ENCODE peak calls at places on chromosomes 6 and 20, in six cellular contexts. C, H, P, G, K and L are unnamed samples.

GRCh38 chr6:159043236-159043635 is 1.6 kb downstream of the TAGAP start:
- DNase-seq in C (no peak), H (no peak), P (no peak), G (no peak), K (no peak), L (peak; percentile 87)

GRCh38 chr20:8757146-8757545 is 311.7 kb upstream of the PLCB4 start:
- DNase-seq in C (no peak), H (peak; percentile 42), P (no peak), G (no peak), K (no peak), L (no peak)

GRCh38 chr20:11041396-11041795 is 367.6 kb upstream of the JAG1 start:
- DNase-seq in C (no peak), H (no peak), P (no peak), G (no peak), K (no peak), L (no peak)

GRCh38 chr20:50186151-50186885 is 4.3 kb upstream of the CEBPB start:
- DNase-seq in C (peak; percentile 94), H (peak; percentile 62), P (peak; percentile 96), G (peak; percentile 99), K (peak; percentile 94), L (peak; percentile 62)

GRCh38 chr6:30683980-30684338 is 2.5 kb downstream of the PPP1R18 start:
- DNase-seq in C (no peak), H (no peak), P (no peak), G (no peak), K (no peak), L (no peak)

GRCh38 chr6:11785449-11785951 is 6.9 kb upstream of the ADTRP start:
- DNase-seq in C (no peak), H (no peak), P (no peak), G (no peak), K (no peak), L (no peak)

GRCh38 chr6:121794630-121795029 is 359.2 kb downstream of the GJA1 start:
- DNase-seq in C (no peak), H (peak; percentile 74), P (no peak), G (no peak), K (peak; percentile 50), L (no peak)

GRCh38 chr20:36144336-36144735 is 10.2 kb upstream of the EPB41L1 start:
- DNase-seq in C (no peak), H (no peak), P (no peak), G (no peak), K (peak; percentile 19), L (no peak)

GRCh38 chr20:40813708-40814327 is 124.8 kb upstream of the MAFB start:
- DNase-seq in C (no peak), H (no peak), P (no peak), G (peak; percentile 2), K (no peak), L (no peak)

GRCh38 chr20:40897177-40897700 is 131.4 kb upstream of the TOP1 start:
- DNase-seq in C (no peak), H (peak; percentile 16), P (peak; percentile 28), G (no peak), K (no peak), L (no peak)

GRCh38 chr6:136249336-136249735 is 775 bp downstream of the MTFR2 start:
- DNase-seq in C (no peak), H (no peak), P (no peak), G (no peak), K (no peak), L (no peak)

GRCh38 chr20:58895796-58896180 is 43.3 kb downstream of the GNAS start:
- DNase-seq in C (no peak), H (no peak), P (no peak), G (no peak), K (no peak), L (no peak)

GRCh38 chr6:168730931-168731716 is 290.1 kb downstream of the SMOC2 start:
- DNase-seq in C (no peak), H (no peak), P (no peak), G (no peak), K (no peak), L (no peak)

GRCh38 chr6:53290547-53291510 is 57.9 kb downstream of the ELOVL5 start:
- DNase-seq in C (no peak), H (no peak), P (no peak), G (no peak), K (no peak), L (peak; percentile 77)

GRCh38 chr6:163147988-163148387 is 266.5 kb upstream of the QKI start:
- DNase-seq in C (no peak), H (no peak), P (no peak), G (no peak), K (no peak), L (peak; percentile 3)

GRCh38 chr6:37100740-37101139 is 69.2 kb upstream of the PIM1 start:
- DNase-seq in C (no peak), H (no peak), P (no peak), G (no peak), K (no peak), L (no peak)

GRCh38 chr6:4864534-4864933 is 88.3 kb downstream of the CDYL start:
- DNase-seq in C (no peak), H (no peak), P (no peak), G (no peak), K (no peak), L (no peak)

GRCh38 chr20:62139636-62140035 is 3.6 kb downstream of the PSMA7 start:
- DNase-seq in C (no peak), H (no peak), P (no peak), G (no peak), K (no peak), L (no peak)

GRCh38 chr20:62141397-62142251 is 1.6 kb downstream of the PSMA7 start:
- DNase-seq in C (no peak), H (no peak), P (no peak), G (no peak), K (no peak), L (peak; percentile 26)

GRCh38 chr20:62138912-62139311 is 4.3 kb downstream of the PSMA7 start:
- DNase-seq in C (no peak), H (no peak), P (no peak), G (no peak), K (no peak), L (no peak)

GRCh38 chr20:62142252-62143117 is 709 bp downstream of the PSMA7 start:
- DNase-seq in C (no peak), H (no peak), P (no peak), G (no peak), K (no peak), L (no peak)

DNA sequence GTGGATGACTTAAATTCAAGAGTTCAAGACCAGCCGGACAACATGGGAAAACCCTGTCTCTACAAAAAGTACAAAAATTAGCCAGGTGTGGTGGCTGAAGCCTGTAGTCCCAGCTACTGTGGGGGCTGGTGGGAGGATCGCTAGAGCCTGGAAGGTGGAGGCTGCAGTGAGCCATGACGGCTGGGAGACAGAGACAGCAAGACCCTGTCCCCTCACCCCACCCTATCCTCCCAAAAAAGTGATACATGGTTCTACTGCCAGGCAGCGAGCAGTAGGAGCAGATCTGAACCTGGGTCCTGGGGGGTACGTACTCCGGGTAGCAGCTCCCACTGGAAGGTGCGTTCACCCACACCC is 2.2 kb downstream of the PSMA7 start:
- DNase-seq in C (no peak), H (no peak), P (no peak), G (no peak), K (no peak), L (no peak)
- H3K4me3 ChIP-seq in C (no peak overlapping the region), H (peak overlapping the region; percentile 69), P (no peak overlapping the region), G (no peak overlapping the region), K (no peak overlapping the region), L (no peak overlapping the region)

GRCh38 chr20:645318-646106 is 7.5 kb downstream of the SRXN1 start:
- DNase-seq in C (no peak), H (peak; percentile 23), P (peak; percentile 55), G (peak; percentile 83), K (peak; percentile 63), L (peak; percentile 56)

GRCh38 chr20:640674-641515 is 12.1 kb downstream of the SRXN1 start:
- DNase-seq in C (no peak), H (no peak), P (no peak), G (no peak), K (no peak), L (no peak)

GRCh38 chr20:644692-645317 is 8.2 kb downstream of the SRXN1 start:
- DNase-seq in C (no peak), H (no peak), P (no peak), G (no peak), K (no peak), L (no peak)

GRCh38 chr20:641516-641913 is 11.5 kb downstream of the SRXN1 start:
- DNase-seq in C (no peak), H (no peak), P (no peak), G (no peak), K (no peak), L (no peak)

GRCh38 chr20:642398-643174 is 10.4 kb downstream of the SRXN1 start:
- DNase-seq in C (no peak), H (no peak), P (no peak), G (no peak), K (no peak), L (no peak)
- H3K4me3 ChIP-seq in C (no peak overlapping the region), H (peak overlapping the region; percentile 31), P (no peak overlapping the region), G (no peak overlapping the region), K (no peak overlapping the region), L (no peak overlapping the region)

DNA sequence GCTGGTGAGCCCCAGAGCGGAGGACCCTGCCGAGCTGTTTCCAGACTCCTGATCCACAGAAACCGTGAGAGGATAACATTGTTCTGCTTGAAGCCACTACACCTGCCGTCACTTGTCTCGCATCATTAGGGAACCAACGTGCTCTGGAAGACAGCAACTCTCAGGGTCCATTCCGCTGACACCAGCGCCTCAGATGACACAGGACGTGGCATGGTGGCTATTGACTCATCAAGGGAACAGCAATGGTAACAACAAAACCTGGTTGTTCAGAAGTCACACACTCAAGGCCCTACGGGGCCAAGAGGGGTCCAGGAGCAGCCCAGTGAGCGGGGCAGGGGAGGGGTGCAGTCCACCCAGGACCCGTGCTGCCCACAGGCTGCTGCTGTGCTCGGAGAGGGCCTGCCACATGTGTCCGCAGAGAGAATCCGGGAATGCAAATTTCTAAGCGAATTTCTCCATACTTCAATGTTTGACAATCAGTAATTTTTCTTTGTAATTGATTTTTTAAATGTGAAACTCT is 110.4 kb downstream of the TTLL2 start:
- DNase-seq in C (no peak), H (no peak), P (no peak), G (no peak), K (no peak), L (no peak)
- H3K4me3 ChIP-seq in C (no peak overlapping the region), H (no peak overlapping the region), P (no peak overlapping the region), G (no peak overlapping the region), K (no peak overlapping the region), L (no peak overlapping the region)

GRCh38 chr6:49555951-49556350 is 5.5 kb downstream of the C6orf141 start:
- DNase-seq in C (no peak), H (no peak), P (no peak), G (no peak), K (no peak), L (no peak)

GRCh38 chr6:49551126-49551865 is 828 bp downstream of the C6orf141 start:
- DNase-seq in C (no peak), H (no peak), P (no peak), G (no peak), K (no peak), L (no peak)

GRCh38 chr6:49551866-49552129 is 1.3 kb downstream of the C6orf141 start:
- DNase-seq in C (no peak), H (no peak), P (no peak), G (no peak), K (no peak), L (no peak)

GRCh38 chr6:49552596-49552995 is 2.1 kb downstream of the C6orf141 start:
- DNase-seq in C (no peak), H (no peak), P (no peak), G (no peak), K (no peak), L (no peak)

DNA sequence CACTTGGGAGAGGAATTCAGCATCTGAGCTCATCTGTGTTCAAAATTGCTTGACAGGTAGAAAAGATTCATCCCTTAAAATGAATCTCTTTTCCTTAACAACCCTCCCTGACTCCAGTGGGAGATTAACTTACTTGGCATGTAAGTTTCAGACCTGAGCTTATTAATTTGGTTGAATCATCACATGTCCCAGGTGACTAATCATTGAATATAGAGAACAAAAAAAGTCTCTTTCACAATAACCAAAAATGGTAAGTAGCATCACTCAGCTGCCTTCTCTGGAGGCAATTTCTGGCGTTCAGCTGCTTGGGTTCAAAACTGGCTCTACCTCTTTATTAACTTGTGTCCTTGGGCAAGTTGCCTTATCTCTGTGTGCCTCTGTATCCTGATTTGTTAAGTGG is 2.9 kb downstream of the C6orf141 start:
- DNase-seq in C (no peak), H (no peak), P (no peak), G (no peak), K (no peak), L (no peak)
- H3K4me3 ChIP-seq in C (no peak overlapping the region), H (no peak overlapping the region), P (no peak overlapping the region), G (no peak overlapping the region), K (no peak overlapping the region), L (no peak overlapping the region)